ENCODE peak calls at places on chromosomes 4 and X, in six cellular contexts. F is progenitor cell of endocrine pancreas, Z is fibroblast of the aortic adventitia, V is cardiac fibroblast, X is A549, D is cardiac muscle cell. P is an unnamed sample.

GRCh38 chrX:1112321-1112720 is 100.1 kb downstream of the CRLF2 start:
- DNase-seq in F (no peak), Z (no peak), V (no peak), X (no peak), D (no peak), P (no peak)

GRCh38 chr4:48694824-48695223 is 85.3 kb downstream of the FRYL start:
- DNase-seq in F (no peak), Z (no peak), V (no peak), X (no peak), D (no peak), P (no peak)

GRCh38 chr4:2182981-2183380 is 58.9 kb downstream of the HAUS3 start:
- DNase-seq in F (no peak), Z (peak), V (peak), X (no peak), D (no peak), P (no peak)

GRCh38 chr4:83112678-83113428 is 1.7 kb downstream of the PLAC8 start:
- DNase-seq in F (no peak), Z (no peak), V (no peak), X (no peak), D (no peak), P (no peak)

GRCh38 chr4:304987-305680 is at the start of gene ZNF732:
- DNase-seq in F (peak), Z (peak), V (peak), X (no peak), D (peak), P (no peak)

GRCh38 chr4:65580551-65580950 is 89.7 kb downstream of the EPHA5 start:
- DNase-seq in F (no peak), Z (peak), V (peak), X (peak), D (no peak), P (no peak)

GRCh38 chrX:114451397-114451796 is 132.5 kb upstream of the HTR2C start:
- DNase-seq in F (no peak), Z (no peak), V (no peak), X (no peak), D (no peak), P (no peak)

GRCh38 chr4:116618638-116619037 is 466.7 kb downstream of the TRAM1L1 start:
- DNase-seq in F (no peak), Z (no peak), V (no peak), X (no peak), D (no peak), P (no peak)

GRCh38 chr4:22129454-22130075 is 181.0 kb upstream of the KCNIP4 start:
- DNase-seq in F (no peak), Z (peak), V (peak), X (peak), D (peak), P (no peak)

GRCh38 chr4:100022792-100023222 is 72.7 kb upstream of the H2AZ1 start:
- DNase-seq in F (no peak), Z (no peak), V (no peak), X (no peak), D (peak), P (no peak)

GRCh38 chr4:124203613-124204284 is 508.8 kb downstream of the ANKRD50 start:
- DNase-seq in F (no peak), Z (peak), V (peak), X (no peak), D (no peak), P (no peak)

GRCh38 chrX:38879631-38880220 is 78.5 kb downstream of the MID1IP1 start:
- DNase-seq in F (no peak), Z (no peak), V (no peak), X (no peak), D (no peak), P (peak)

GRCh38 chr4:168388890-168389289 is 70.3 kb upstream of the DDX60 start:
- DNase-seq in F (no peak), Z (peak), V (peak), X (no peak), D (no peak), P (no peak)

DNA sequence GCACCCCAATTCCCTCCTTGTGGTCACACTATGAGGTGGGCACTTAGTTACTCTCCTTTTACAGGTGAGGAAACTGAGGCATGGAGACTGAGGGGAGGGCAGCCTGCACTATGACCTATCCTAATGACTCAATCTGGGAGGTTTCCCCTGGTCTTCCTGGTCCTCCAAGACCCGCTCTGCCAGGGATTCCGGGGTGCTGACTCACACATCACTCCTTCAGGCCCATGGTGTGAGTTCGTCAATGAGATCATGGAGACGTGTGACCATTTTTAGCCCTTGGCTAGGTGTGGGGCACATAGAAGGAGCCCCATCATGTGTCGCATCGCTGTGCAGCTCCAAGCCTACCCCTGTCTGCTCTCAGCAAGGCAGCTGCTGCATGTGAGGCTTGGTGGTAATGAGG is 32.4 kb upstream of the BCOR start:
- DNase-seq in F (no peak), Z (peak), V (peak), X (peak), D (no peak), P (no peak)
- TF ChIP-seq CTCF in F (no peak), Z (no peak), V (no peak), X (no peak), D (no peak), P (no peak)

GRCh38 chr4:60759518-60760245 is 440.4 kb upstream of the ADGRL3 start:
- DNase-seq in F (no peak), Z (no peak), V (no peak), X (no peak), D (no peak), P (no peak)
- TF ChIP-seq CTCF in F (peak), Z (peak), V (peak), X (no peak), D (peak), P (no peak)

GRCh38 chrX:4373777-4374176 is 660.3 kb upstream of the PRKX start:
- DNase-seq in F (no peak), Z (no peak), V (no peak), X (no peak), D (no peak), P (no peak)
- TF ChIP-seq CTCF in F (no peak), Z (no peak), V (no peak), X (no peak), D (no peak), P (no peak)

DNA sequence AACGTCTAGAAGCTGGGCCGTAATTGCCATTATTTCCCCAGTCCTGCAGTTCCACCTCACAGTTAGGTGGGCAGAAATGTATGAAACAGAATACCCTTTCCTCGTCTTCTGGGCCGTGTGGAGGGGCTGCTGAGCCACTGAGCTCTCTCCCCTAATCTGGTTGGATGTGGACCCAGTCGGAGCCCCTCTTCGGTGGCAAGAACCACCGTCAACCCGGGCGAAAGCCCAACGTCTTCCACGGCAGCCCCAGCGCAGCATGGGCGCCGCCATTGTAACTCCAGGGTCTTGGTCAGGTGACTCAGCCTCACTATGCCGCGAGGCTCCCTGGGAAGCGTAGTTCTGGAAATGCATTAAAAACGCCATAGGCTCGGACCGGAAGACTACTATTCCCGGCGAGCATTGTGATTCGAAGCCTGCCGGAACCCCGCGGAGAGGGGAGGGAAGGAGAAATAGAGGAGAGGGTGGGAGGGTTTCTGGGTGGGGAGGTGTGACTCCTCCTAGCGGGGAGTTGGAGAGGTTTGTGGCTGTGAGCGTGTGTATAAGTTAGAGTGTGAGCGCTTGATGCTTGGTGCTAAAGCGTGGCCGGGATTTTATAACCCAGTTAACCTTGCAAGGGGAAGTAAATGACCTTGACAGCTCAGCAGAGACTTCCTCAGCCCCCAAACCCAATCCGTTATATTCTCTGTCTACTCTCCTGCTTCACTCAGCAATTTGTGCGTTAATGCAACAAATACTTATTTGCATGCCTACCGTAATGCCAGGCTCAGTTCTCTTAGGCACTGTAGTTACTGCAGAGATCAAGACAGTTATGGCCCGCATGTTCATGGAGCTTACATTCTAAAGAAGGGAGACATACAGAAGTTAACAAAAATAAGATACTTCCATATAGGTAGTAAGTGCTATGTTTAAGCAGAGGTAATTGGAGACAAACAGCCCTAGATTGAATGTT is at the start of gene GATB:
- DNase-seq in F (peak), Z (peak), V (peak), X (peak), D (peak), P (peak)
- TF ChIP-seq CTCF in F (peak), Z (peak), V (peak), X (peak), D (peak), P (peak)

GRCh38 chrX:129600981-129601424 is 53.8 kb downstream of the APLN start:
- DNase-seq in F (no peak), Z (peak), V (no peak), X (peak), D (peak), P (no peak)
- TF ChIP-seq CTCF in F (peak), Z (peak), V (peak), X (peak), D (peak), P (peak)

GRCh38 chr4:139083533-139084424 is 68.2 kb downstream of the NOCT start:
- DNase-seq in F (peak), Z (peak), V (peak), X (peak), D (peak), P (peak)

GRCh38 chr4:139082750-139083532 is 67.4 kb downstream of the NOCT start:
- DNase-seq in F (peak), Z (peak), V (peak), X (peak), D (peak), P (peak)

GRCh38 chr4:139084425-139085093 is 69.0 kb downstream of the NOCT start:
- DNase-seq in F (no peak), Z (peak), V (no peak), X (no peak), D (peak), P (no peak)

GRCh38 chr4:139085141-139085540 is 69.6 kb downstream of the NOCT start:
- DNase-seq in F (no peak), Z (peak), V (peak), X (peak), D (no peak), P (no peak)
- TF ChIP-seq CTCF in F (peak), Z (peak), V (peak), X (peak), D (peak), P (peak)

P was measured in GM10248.